ENCODE peak calls at places on chromosomes 5 and 9, in five cellular contexts. F, K, T, Z and C are unnamed samples.

GRCh38 chr9:106964822-106965525 is 102.0 kb downstream of the ZNF462 start:
- DNase-seq in F (no peak), K (no peak), T (no peak), Z (no peak), C (no peak)

GRCh38 chr9:4422495-4422894 is 67.8 kb upstream of the SLC1A1 start:
- DNase-seq in F (no peak), K (no peak), T (no peak), Z (no peak), C (no peak)

GRCh38 chr9:123111977-123112869 is 78.8 kb downstream of the GPR21 start:
- DNase-seq in F (no peak), K (no peak), T (no peak), Z (no peak), C (no peak)

GRCh38 chr9:109755040-109755439 is 25.0 kb upstream of the PALM2AKAP2 start:
- DNase-seq in F (no peak), K (no peak), T (no peak), Z (no peak), C (no peak)

GRCh38 chr5:140926211-140926902 is at the start of gene PCDHAC1:
- DNase-seq in F (peak; percentile 22), K (peak; percentile 46), T (peak; percentile 83), Z (peak; percentile 23), C (peak; percentile 9)

GRCh38 chr9:122468735-122469134 is 9.0 kb downstream of the OR1J1 start:
- DNase-seq in F (no peak), K (peak; percentile 86), T (no peak), Z (no peak), C (no peak)

GRCh38 chr9:4465910-4466309 is 24.4 kb upstream of the SLC1A1 start:
- DNase-seq in F (no peak), K (no peak), T (no peak), Z (no peak), C (no peak)

GRCh38 chr5:37071901-37072581 is 177.1 kb downstream of the CPLANE1 start:
- DNase-seq in F (no peak), K (peak; percentile 40), T (no peak), Z (no peak), C (no peak)

GRCh38 chr5:126269511-126269910 is 153.7 kb upstream of the GRAMD2B start:
- DNase-seq in F (no peak), K (no peak), T (no peak), Z (no peak), C (no peak)

GRCh38 chr9:126218726-126219125 is 107.9 kb upstream of the MVB12B start:
- DNase-seq in F (no peak), K (no peak), T (no peak), Z (no peak), C (no peak)

GRCh38 chr9:4762108-4762888 is 21.3 kb upstream of the AK3 start:
- DNase-seq in F (peak; percentile 75), K (no peak), T (peak; percentile 88), Z (peak; percentile 68), C (no peak)

GRCh38 chr9:111759762-111760639 is 34.7 kb downstream of the SHOC1 start:
- DNase-seq in F (peak; percentile 2), K (peak; percentile 87), T (peak; percentile 65), Z (peak; percentile 47), C (no peak)

GRCh38 chr5:108259306-108259705 is 122.6 kb downstream of the FBXL17 start:
- DNase-seq in F (no peak), K (no peak), T (no peak), Z (no peak), C (no peak)

GRCh38 chr9:110575952-110576351 is 3.6 kb downstream of the SVEP1 start:
- DNase-seq in F (no peak), K (no peak), T (no peak), Z (no peak), C (no peak)

GRCh38 chr5:108670591-108671335 is 76.9 kb upstream of the FER start:
- DNase-seq in F (no peak), K (no peak), T (no peak), Z (no peak), C (no peak)

GRCh38 chr9:126985870-126986498 is 71.4 kb downstream of the RALGPS1 start:
- DNase-seq in F (peak; percentile 60), K (peak; percentile 88), T (peak; percentile 84), Z (peak; percentile 30), C (peak; percentile 13)

GRCh38 chr9:34771023-34771422 is 61.1 kb upstream of the CCL21 start:
- DNase-seq in F (no peak), K (no peak), T (no peak), Z (no peak), C (no peak)

GRCh38 chr9:135156525-135157510 is 69.3 kb downstream of the OLFM1 start:
- DNase-seq in F (no peak), K (no peak), T (no peak), Z (no peak), C (no peak)

GRCh38 chr5:120734033-120734432 is 269.9 kb downstream of the PRR16 start:
- DNase-seq in F (no peak), K (no peak), T (no peak), Z (no peak), C (no peak)

GRCh38 chr5:139733698-139734491 is 61.7 kb upstream of the PSD2 start:
- DNase-seq in F (no peak), K (no peak), T (no peak), Z (no peak), C (no peak)

GRCh38 chr5:76303917-76304316 is 99.2 kb upstream of the IQGAP2 start:
- DNase-seq in F (no peak), K (no peak), T (peak; percentile 85), Z (no peak), C (no peak)

GRCh38 chr5:165143727-165144210 is 1638.3 kb downstream of the MAT2B start:
- DNase-seq in F (no peak), K (no peak), T (no peak), Z (no peak), C (no peak)

GRCh38 chr5:75529185-75529584 is 17.5 kb downstream of the POLK start:
- DNase-seq in F (no peak), K (no peak), T (no peak), Z (no peak), C (no peak)